ENCODE peak calls at places on chromosome 14, in five cellular contexts. N, C, H, X and J are unnamed samples.

GRCh38 chr14:74514471-74514932 is 20.9 kb downstream of the ISCA2 start:
- DNase-seq in N (no peak), X (peak), H (no peak), C (peak), J (peak)

GRCh38 chr14:63726499-63726898 is 1.4 kb downstream of the SGPP1 start:
- DNase-seq in X (no peak), N (no peak), C (peak), H (no peak), J (no peak)

GRCh38 chr14:106459971-106460730 is 933.8 kb downstream of the TMEM121 start:
- DNase-seq in N (peak), X (peak), H (no peak), C (no peak), J (peak)

GRCh38 chr14:75009176-75009575 is 6.5 kb downstream of the EIF2B2 start:
- DNase-seq in X (no peak), H (no peak), C (no peak), N (no peak), J (no peak)

GRCh38 chr14:59377991-59378720 is 87.0 kb downstream of the GPR135 start:
- DNase-seq in C (no peak), N (no peak), X (no peak), H (no peak), J (peak)

GRCh38 chr14:31060253-31060875 is 34.2 kb upstream of the STRN3 start:
- DNase-seq in N (no peak), H (no peak), X (no peak), C (no peak), J (no peak)

GRCh38 chr14:90773705-90774104 is 42.5 kb downstream of the TTC7B start:
- DNase-seq in N (no peak), X (no peak), H (no peak), C (no peak), J (no peak)

GRCh38 chr14:99034711-99035171 is 237.3 kb downstream of the BCL11B start:
- DNase-seq in X (peak), C (no peak), H (no peak), N (no peak), J (peak)

GRCh38 chr14:30064454-30064853 is 136.8 kb upstream of the PRKD1 start:
- DNase-seq in N (no peak), H (no peak), X (no peak), C (no peak), J (no peak)

GRCh38 chr14:105935384-105935783 is 409.0 kb downstream of the TMEM121 start:
- DNase-seq in H (no peak), X (no peak), C (no peak), N (no peak), J (no peak)

GRCh38 chr14:42624980-42625761 is 1018.5 kb downstream of the LRFN5 start:
- DNase-seq in N (no peak), H (no peak), C (no peak), X (no peak), J (no peak)

GRCh38 chr14:50620341-50620740 is 47.8 kb downstream of the SAV1 start:
- DNase-seq in X (no peak), C (no peak), H (no peak), N (no peak), J (no peak)

GRCh38 chr14:75401356-75401755 is 26.5 kb upstream of the JDP2 start:
- DNase-seq in C (no peak), N (no peak), H (no peak), X (peak), J (no peak)

GRCh38 chr14:78752789-78753188 is 582.6 kb downstream of the NRXN3 start:
- DNase-seq in H (no peak), C (no peak), X (no peak), N (no peak), J (no peak)

GRCh38 chr14:96204151-96205058 is at the start of gene BDKRB2:
- DNase-seq in H (peak), N (peak), C (peak), X (peak), J (peak)

GRCh38 chr14:44626423-44626822 is 119.3 kb upstream of the FSCB start:
- DNase-seq in X (no peak), H (no peak), N (no peak), C (peak), J (no peak)

GRCh38 chr14:95464103-95464502 is 52.3 kb downstream of the SYNE3 start:
- DNase-seq in N (no peak), C (no peak), X (no peak), H (no peak), J (no peak)

GRCh38 chr14:91911474-91912032 is 35.9 kb downstream of the FBLN5 start:
- DNase-seq in X (peak), H (peak), N (peak), C (peak), J (peak)

GRCh38 chr14:52266179-52266578 is 1.3 kb upstream of the PTGDR start:
- DNase-seq in X (no peak), C (no peak), N (no peak), H (no peak), J (no peak)

GRCh38 chr14:90759370-90760054 is 56.7 kb downstream of the TTC7B start:
- DNase-seq in N (no peak), C (no peak), H (no peak), X (no peak), J (peak)

GRCh38 chr14:68260121-68260520 is 440.5 kb downstream of the RAD51B start:
- DNase-seq in N (no peak), H (no peak), C (no peak), X (no peak), J (no peak)

GRCh38 chr14:21043387-21044105 is 1.4 kb downstream of the RNASE7 start:
- DNase-seq in N (no peak), X (no peak), H (no peak), C (no peak), J (no peak)

GRCh38 chr14:105465209-105466031 is 9.2 kb upstream of the CRIP2 start:
- DNase-seq in C (no peak), N (no peak), H (no peak), X (peak), J (no peak)

GRCh38 chr14:65075628-65076325 is 26.5 kb downstream of the MAX start:
- DNase-seq in C (no peak), X (no peak), N (no peak), H (no peak), J (no peak)

GRCh38 chr14:73239463-73240241 is 2.3 kb downstream of the PAPLN start:
- DNase-seq in N (no peak), X (peak), C (no peak), H (no peak), J (no peak)

GRCh38 chr14:59679872-59680271 is 103.3 kb upstream of the CCDC175 start:
- DNase-seq in H (no peak), X (no peak), C (no peak), N (no peak), J (no peak)

GRCh38 chr14:31692376-31692781 is 131.2 kb downstream of the NUBPL start:
- DNase-seq in H (no peak), C (no peak), N (no peak), X (no peak), J (no peak)

GRCh38 chr14:89466460-89466859 is 49.4 kb upstream of the FOXN3 start:
- DNase-seq in N (no peak), C (no peak), H (no peak), X (no peak), J (peak)

GRCh38 chr14:88005050-88005481 is at the start of gene GPR65:
- DNase-seq in C (no peak), X (no peak), H (no peak), N (no peak), J (peak)

GRCh38 chr14:68140111-68140741 is 320.6 kb downstream of the RAD51B start:
- DNase-seq in H (peak), N (peak), C (peak), X (no peak), J (no peak)

GRCh38 chr14:106586098-106586704 is 1059.8 kb downstream of the TMEM121 start:
- DNase-seq in H (no peak), C (peak), N (no peak), X (no peak), J (peak)

GRCh38 chr14:61561657-61562276 is 133.5 kb upstream of the HIF1A start:
- DNase-seq in X (no peak), H (peak), N (peak), C (peak), J (peak)

GRCh38 chr14:95262511-95262891 is 57.2 kb downstream of the CLMN start:
- DNase-seq in N (no peak), X (no peak), C (no peak), H (no peak), J (no peak)

GRCh38 chr14:103257211-103257962 is 76.7 kb upstream of the EIF5 start:
- DNase-seq in C (no peak), X (no peak), H (no peak), N (no peak), J (no peak)

GRCh38 chr14:90758959-90759358 is 57.3 kb downstream of the TTC7B start:
- DNase-seq in X (no peak), C (no peak), N (no peak), H (no peak), J (peak)

GRCh38 chr14:25400607-25401206 is 350.8 kb upstream of the STXBP6 start:
- DNase-seq in H (no peak), X (peak), N (no peak), C (peak), J (peak)

GRCh38 chr14:80239631-80240030 is 28.3 kb upstream of the DIO2 start:
- DNase-seq in H (no peak), C (no peak), N (no peak), X (no peak), J (no peak)

GRCh38 chr14:37091651-37092050 is 80.8 kb downstream of the SLC25A21 start:
- DNase-seq in C (no peak), H (no peak), N (no peak), X (no peak), J (no peak)

GRCh38 chr14:103887170-103887501 is 39.8 kb upstream of the PPP1R13B start:
- DNase-seq in C (no peak), H (no peak), X (no peak), N (no peak), J (no peak)

GRCh38 chr14:88556581-88556980 is 1.8 kb upstream of the PTPN21 start:
- DNase-seq in X (no peak), H (no peak), C (no peak), N (no peak), J (no peak)

GRCh38 chr14:55026793-55027560 is at the start of the genes SOCS4 and WDHD1:
- DNase-seq in N (peak), C (peak), H (peak), X (peak), J (peak)
- TF ChIP-seq CTCF in N (no peak), C (peak), H (no peak), X (no peak), J (no peak)

GRCh38 chr14:71372411-71372838 is 465.2 kb downstream of the PCNX1 start:
- DNase-seq in X (no peak), H (no peak), N (no peak), C (peak), J (no peak)
- TF ChIP-seq MAX in X (no peak), H (no peak), N (no peak), C (no peak), J (no peak)

GRCh38 chr14:24366664-24367505 is 1.1 kb upstream of the NFATC4 start:
- DNase-seq in H (peak), X (peak), N (peak), C (peak), J (peak)

GRCh38 chr14:24367506-24368214 is at the start of gene NFATC4:
- DNase-seq in N (no peak), H (peak), C (peak), X (peak), J (peak)

GRCh38 chr14:24366375-24366663 is 1.7 kb upstream of the NFATC4 start:
- DNase-seq in N (no peak), H (no peak), C (no peak), X (no peak), J (no peak)

GRCh38 chr14:24364841-24365240 is 3.1 kb upstream of the NFATC4 start:
- DNase-seq in X (no peak), H (no peak), N (no peak), C (no peak), J (no peak)

DNA sequence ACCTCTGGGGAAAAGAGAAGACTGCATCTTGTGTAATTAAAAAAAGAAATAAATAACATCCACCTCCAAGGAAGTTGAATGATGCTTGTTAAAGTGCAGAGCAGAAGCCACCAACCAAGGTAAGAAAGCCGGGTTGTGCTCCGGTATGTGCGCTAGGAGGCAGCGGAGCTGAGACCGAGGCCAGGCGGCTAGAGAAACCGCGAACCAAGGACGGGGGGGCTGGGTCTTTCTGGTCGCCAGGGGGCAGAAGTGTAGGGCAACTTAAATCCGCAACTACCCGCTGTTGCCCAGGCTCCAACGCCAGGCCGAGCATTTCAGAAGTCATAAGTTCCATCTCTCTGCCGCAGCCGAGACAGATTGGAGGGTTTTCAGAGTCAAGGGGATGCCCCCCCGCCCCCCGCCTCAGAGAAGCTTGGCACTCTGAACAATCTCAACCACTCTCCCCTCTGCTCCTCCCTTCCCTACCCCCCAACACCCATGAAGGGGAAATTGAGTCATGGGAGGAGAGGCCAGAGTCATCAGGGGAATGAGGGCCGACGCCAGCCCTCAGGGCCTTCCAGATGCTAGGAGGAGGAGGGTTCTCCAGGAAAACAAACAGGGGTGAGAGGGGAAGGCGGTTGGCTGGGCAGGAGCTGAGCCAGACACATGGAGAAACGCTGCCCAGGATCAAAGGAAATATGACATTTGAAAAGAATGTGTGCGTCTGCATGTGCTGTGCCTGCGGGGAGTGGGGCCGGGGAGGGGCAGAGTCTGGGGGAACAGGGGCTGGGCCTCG is 2.2 kb upstream of the NFATC4 start:
- DNase-seq in H (peak), N (peak), X (peak), C (peak), J (peak)
- TF ChIP-seq CTCF in H (peak), N (peak), X (peak), C (peak), J (peak)

DNA sequence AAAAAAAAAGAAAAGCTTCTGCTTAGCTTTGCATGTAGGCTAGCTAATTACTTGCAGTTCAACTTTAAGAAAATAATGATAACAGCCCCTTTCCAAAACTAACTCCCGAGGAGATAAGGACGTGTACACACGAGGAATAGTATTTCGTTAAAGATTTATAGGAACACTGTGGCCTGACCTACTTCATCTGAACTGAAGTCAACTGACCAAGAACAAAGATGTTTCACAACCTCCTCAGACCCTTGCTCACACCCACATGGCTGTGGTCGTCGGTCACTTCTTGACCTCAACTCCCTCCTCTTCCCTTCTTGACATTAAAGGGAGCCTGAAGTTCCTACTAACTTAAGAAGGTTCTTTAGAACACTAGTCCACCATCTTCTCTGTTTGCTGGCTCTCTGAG is 25.3 kb upstream of the FAM181A start:
- DNase-seq in X (no peak), C (no peak), H (no peak), N (no peak), J (peak)
- TF ChIP-seq MAX in X (no peak), C (no peak), H (no peak), N (no peak), J (no peak)

DNA sequence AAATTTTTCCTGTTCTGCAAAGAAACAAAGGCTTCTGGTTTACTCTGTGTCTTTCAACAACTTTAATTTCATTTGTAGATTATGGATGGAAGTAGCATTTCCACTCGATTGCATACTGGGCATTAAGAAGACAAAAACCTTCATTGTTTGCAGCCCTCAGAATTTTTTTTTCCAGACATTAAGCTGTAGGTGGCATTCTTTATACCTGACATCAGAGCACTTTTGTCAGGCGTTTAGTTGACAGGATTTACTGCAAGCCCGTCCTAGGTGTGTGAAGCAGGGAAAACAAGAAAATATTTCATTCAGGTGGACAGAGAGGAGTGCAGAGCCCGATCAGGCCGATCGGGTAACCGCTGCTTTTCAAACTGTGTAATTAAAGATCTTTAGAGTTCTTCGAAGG is 107.5 kb downstream of the TMEM260 start:
- DNase-seq in X (no peak), C (no peak), H (no peak), N (no peak), J (no peak)
- TF ChIP-seq CTCF in X (no peak), C (no peak), H (no peak), N (no peak), J (no peak)

GRCh38 chr14:40870252-40870651 is 736.4 kb upstream of the LRFN5 start:
- DNase-seq in H (no peak), N (no peak), X (no peak), C (no peak), J (no peak)
- TF ChIP-seq MAX in H (no peak), N (no peak), X (no peak), C (no peak), J (no peak)